ENCODE peak calls at places on chromosome 3, in seven cellular contexts. M is HFFc6, Y is cardiac fibroblast, Z is neural crest cell, J is fibroblast of lung, P is OCI-LY7, C is AG10803. O is an unnamed sample.

GRCh38 chr3:158486200-158486599 is 84.8 kb upstream of the MLF1 start:
- DNase-seq in Z (no peak), C (no peak), M (no peak), Y (no peak), P (no peak), J (no peak), O (peak; percentile 14)

GRCh38 chr3:193593666-193594025 is 638 bp downstream of the OPA1 start:
- DNase-seq in M (peak; percentile 11), J (peak; percentile 49), Y (peak; percentile 36), C (peak; percentile 11), Z (no peak), P (peak; percentile 34), O (peak; percentile 31)

GRCh38 chr3:122258757-122259371 is 66.2 kb upstream of the CSTA start:
- DNase-seq in Y (peak; percentile 73), M (peak; percentile 55), P (peak; percentile 82), C (peak; percentile 65), J (peak; percentile 56), Z (peak; percentile 40), O (peak; percentile 65)

GRCh38 chr3:153372326-153372725 is 210.3 kb downstream of the RAP2B start:
- DNase-seq in C (peak; percentile 80), P (no peak), M (no peak), Y (peak; percentile 89), Z (no peak), J (peak; percentile 23), O (peak; percentile 90)

GRCh38 chr3:5309602-5310001 is 122.1 kb downstream of the EDEM1 start:
- DNase-seq in P (no peak), Y (no peak), Z (no peak), C (no peak), M (no peak), J (no peak), O (no peak)

GRCh38 chr3:128316456-128316855 is 150.2 kb downstream of the DNAJB8 start:
- DNase-seq in P (no peak), M (no peak), Z (no peak), C (peak; percentile 34), J (no peak), Y (no peak), O (peak; percentile 45)

GRCh38 chr3:193574488-193575072 is 18.4 kb upstream of the OPA1 start:
- DNase-seq in Y (no peak), Z (no peak), M (no peak), C (no peak), P (no peak), J (no peak), O (no peak)

GRCh38 chr3:66297260-66297863 is 76.6 kb downstream of the SLC25A26 start:
- DNase-seq in J (peak; percentile 57), P (no peak), M (no peak), Z (no peak), C (peak; percentile 34), Y (peak; percentile 15), O (peak; percentile 36)

GRCh38 chr3:51378075-51378474 is 7.0 kb upstream of the MANF start:
- DNase-seq in C (no peak), Y (no peak), P (no peak), J (no peak), Z (no peak), M (no peak), O (no peak)

GRCh38 chr3:126621627-126622345 is 33.1 kb downstream of the TXNRD3 start:
- DNase-seq in Y (peak; percentile 60), P (no peak), C (peak; percentile 57), J (peak; percentile 80), Z (no peak), M (peak; percentile 68), O (peak; percentile 65)

GRCh38 chr3:12462159-12462962 is 21.9 kb upstream of the TSEN2 start:
- DNase-seq in C (no peak), P (no peak), M (no peak), Z (no peak), J (no peak), Y (no peak), O (no peak)

GRCh38 chr3:119580148-119580760 is 962 bp downstream of the ADPRH start:
- DNase-seq in J (no peak), C (peak; percentile 14), Y (no peak), P (peak; percentile 28), M (no peak), Z (no peak), O (no peak)

GRCh38 chr3:136305879-136306278 is 55.7 kb downstream of the PCCB start:
- DNase-seq in M (peak; percentile 66), Z (no peak), Y (peak; percentile 70), P (peak; percentile 62), J (peak; percentile 23), C (peak; percentile 52), O (no peak)

GRCh38 chr3:129732200-129732876 is 125.9 kb upstream of the PLXND1 start:
- DNase-seq in Z (no peak), M (no peak), Y (no peak), C (no peak), J (peak; percentile 51), P (no peak), O (no peak)

GRCh38 chr3:30659270-30660127 is 53.1 kb downstream of the TGFBR2 start:
- DNase-seq in Z (no peak), J (peak; percentile 98), M (peak; percentile 95), P (no peak), Y (peak; percentile 98), C (peak; percentile 99), O (peak; percentile 95)

GRCh38 chr3:190728574-190729246 is 133.8 kb downstream of the GMNC start:
- DNase-seq in M (no peak), C (peak; percentile 23), J (peak; percentile 14), Y (peak; percentile 33), Z (no peak), P (no peak), O (peak; percentile 57)

GRCh38 chr3:118597184-118597583 is 437.5 kb downstream of the IGSF11 start:
- DNase-seq in J (no peak), M (no peak), P (no peak), Y (no peak), C (no peak), Z (no peak), O (no peak)

GRCh38 chr3:133075027-133075426 is 36.8 kb downstream of the TMEM108 start:
- DNase-seq in M (no peak), C (no peak), Z (no peak), P (no peak), Y (no peak), J (no peak), O (no peak)

DNA sequence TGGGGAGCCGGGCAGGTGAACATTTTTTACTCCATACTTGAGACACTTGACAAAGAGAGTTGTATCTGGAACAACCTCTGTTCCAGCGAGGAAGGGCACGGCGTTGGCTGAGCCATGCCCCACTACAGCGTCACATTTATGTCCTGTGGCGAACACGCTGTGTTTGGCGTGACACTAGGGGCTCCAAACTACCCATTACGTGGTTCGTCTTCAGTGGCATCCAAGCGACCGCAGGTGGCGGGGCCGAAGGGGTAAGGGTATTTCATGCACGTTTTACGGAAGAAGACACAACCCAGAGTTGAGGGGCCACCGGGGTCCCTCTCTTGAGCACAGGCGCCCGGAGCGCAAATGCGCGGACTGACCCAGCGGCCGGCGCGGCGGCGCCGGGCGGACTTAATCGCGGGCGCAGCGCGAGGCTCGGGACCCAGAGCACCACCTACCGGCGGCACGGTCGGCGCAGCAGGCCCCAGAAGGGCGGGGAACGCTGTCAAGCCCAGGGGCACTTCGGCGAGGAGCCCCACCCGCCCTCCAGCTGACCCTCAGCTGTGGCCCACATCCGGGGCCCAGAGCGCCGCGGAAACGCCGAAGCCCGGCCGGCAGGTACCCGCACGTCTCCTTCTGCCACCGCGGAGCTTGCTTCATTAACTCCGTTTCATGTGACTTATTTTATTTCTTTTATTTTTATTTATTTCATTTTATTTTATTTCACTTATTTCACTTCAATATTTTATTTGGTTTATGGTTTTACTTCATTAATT is 36.4 kb upstream of the TRIM71 start:
- DNase-seq in Y (peak; percentile 85), P (peak; percentile 80), C (peak; percentile 73), Z (peak; percentile 87), M (peak; percentile 53), J (peak; percentile 77), O (peak; percentile 79)
- TF ChIP-seq CTCF in Y (peak; percentile 48), P (peak; percentile 87), C (peak; percentile 63), Z (peak; percentile 84), M (peak; percentile 87), J (peak; percentile 69), O (peak; percentile 65)

DNA sequence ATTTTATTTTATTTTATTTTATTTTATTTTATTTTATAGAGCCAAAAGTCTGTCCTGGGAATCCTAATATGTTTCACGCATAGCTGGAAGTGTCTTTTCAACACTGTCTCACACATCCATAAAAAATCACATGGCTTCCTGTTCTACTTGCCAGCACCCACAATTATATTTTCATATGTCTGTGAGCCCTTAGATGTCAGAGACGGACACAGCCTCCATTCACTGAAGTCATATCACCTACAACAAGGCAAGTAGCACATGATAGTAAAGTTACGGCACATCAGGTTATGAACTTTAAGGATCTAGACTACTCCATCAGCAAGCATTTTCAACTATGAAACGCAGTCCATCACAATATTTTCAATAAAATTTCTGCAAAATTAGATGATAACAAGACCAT is 168.4 kb downstream of the ZIC4 start:
- DNase-seq in M (no peak), P (no peak), J (no peak), Z (no peak), C (no peak), Y (no peak), O (no peak)
- TF ChIP-seq CTCF in M (no peak), P (no peak), J (no peak), Z (no peak), C (no peak), Y (no peak), O (no peak)

GRCh38 chr3:64530434-64531049 is 157.3 kb downstream of the ADAMTS9 start:
- DNase-seq in Y (peak; percentile 70), M (peak; percentile 58), C (peak; percentile 65), P (peak; percentile 31), J (peak; percentile 39), Z (peak; percentile 70), O (peak; percentile 71)
- TF ChIP-seq CTCF in Y (peak; percentile 70), M (peak; percentile 88), C (peak; percentile 77), P (peak; percentile 78), J (peak; percentile 65), Z (peak; percentile 84), O (peak; percentile 74)

DNA sequence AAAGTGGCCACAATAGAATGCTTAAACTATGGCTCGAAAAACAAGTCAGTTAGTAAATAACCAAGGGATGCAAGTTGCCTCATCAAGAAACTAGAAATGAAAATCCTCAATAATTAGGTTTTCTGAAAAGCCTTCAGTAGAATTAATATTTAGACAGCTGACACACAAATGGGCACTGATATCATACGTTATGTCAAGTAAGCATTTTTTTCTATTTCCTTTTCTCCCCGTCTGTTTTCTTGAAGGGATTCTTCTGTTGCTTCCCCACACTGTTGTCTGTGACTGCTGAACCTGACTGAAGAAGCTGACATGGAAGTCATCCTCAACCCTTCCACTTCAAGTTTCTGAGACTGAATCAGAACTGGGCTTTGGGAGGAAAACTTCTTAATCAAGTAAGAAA is 151.8 kb upstream of the CADM2 start:
- DNase-seq in Z (no peak), Y (no peak), P (no peak), J (no peak), C (no peak), M (no peak), O (no peak)
- TF ChIP-seq CTCF in Z (no peak), Y (no peak), P (no peak), J (no peak), C (no peak), M (no peak), O (no peak)

DNA sequence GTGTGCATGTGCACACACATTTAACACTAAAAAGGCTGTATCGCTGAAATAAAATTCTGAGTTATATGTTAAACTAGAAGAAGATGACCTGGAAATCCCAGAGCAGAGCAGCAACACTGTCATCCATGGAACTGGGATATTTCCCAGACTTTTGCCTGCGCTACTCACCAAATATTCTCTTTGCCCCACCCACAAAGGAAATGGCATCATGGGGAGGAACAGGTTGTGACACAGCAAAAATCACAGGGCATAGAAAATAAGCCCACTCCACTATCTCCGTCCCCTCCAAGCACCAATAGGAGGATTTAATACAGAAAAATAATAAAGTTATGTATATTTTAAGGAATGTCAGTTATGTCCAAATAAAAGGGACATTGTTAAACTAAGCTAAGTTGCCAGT is 71.7 kb downstream of the COL8A1 start:
- DNase-seq in M (no peak), P (no peak), C (no peak), Z (no peak), Y (no peak), J (no peak), O (no peak)
- TF ChIP-seq CTCF in M (no peak), P (no peak), C (no peak), Z (no peak), Y (no peak), J (no peak), O (no peak)